ENCODE peak calls at places on chromosomes 12 and 14, in ten cellular contexts. One of them, this sample, is unnamed.

GRCh38 chr12:56197921-56198635 is 8.8 kb upstream of the SMARCC2 start:
- DNase-seq in IMR-90: no peak
- DNase-seq in fibroblast of lung: no peak
- DNase-seq in cardiac muscle cell: peak; percentile 17
- DNase-seq in heart left ventricle: no peak
- DNase-seq in suprapubic skin: no peak
- DNase-seq in esophagus muscularis mucosa: no peak
- DNase-seq in stomach: no peak
- DNase-seq in PC-3: no peak
- DNase-seq in GM12878: no peak
- DNase-seq in this sample: no peak

GRCh38 chr14:105589161-105589925 is 63.0 kb downstream of the TMEM121 start:
- DNase-seq in IMR-90: no peak
- DNase-seq in fibroblast of lung: no peak
- DNase-seq in cardiac muscle cell: no peak
- DNase-seq in heart left ventricle: no peak
- DNase-seq in suprapubic skin: no peak
- DNase-seq in esophagus muscularis mucosa: no peak
- DNase-seq in stomach: no peak
- DNase-seq in PC-3: no peak
- DNase-seq in GM12878: no peak
- DNase-seq in this sample: peak; percentile 57

GRCh38 chr12:104355630-104356029 is 52.1 kb downstream of the EID3 start:
- DNase-seq in IMR-90: no peak
- DNase-seq in fibroblast of lung: no peak
- DNase-seq in cardiac muscle cell: no peak
- DNase-seq in heart left ventricle: no peak
- DNase-seq in suprapubic skin: no peak
- DNase-seq in esophagus muscularis mucosa: no peak
- DNase-seq in stomach: no peak
- DNase-seq in PC-3: no peak
- DNase-seq in GM12878: no peak
- DNase-seq in this sample: no peak

GRCh38 chr14:89493877-89494634 is 77.0 kb upstream of the FOXN3 start:
- DNase-seq in IMR-90: no peak
- DNase-seq in fibroblast of lung: no peak
- DNase-seq in cardiac muscle cell: peak; percentile 29
- DNase-seq in heart left ventricle: no peak
- DNase-seq in suprapubic skin: no peak
- DNase-seq in esophagus muscularis mucosa: no peak
- DNase-seq in stomach: no peak
- DNase-seq in PC-3: no peak
- DNase-seq in GM12878: peak; percentile 47
- DNase-seq in this sample: no peak

GRCh38 chr12:11666651-11667050 is 17.2 kb downstream of the ETV6 start:
- DNase-seq in IMR-90: no peak
- DNase-seq in fibroblast of lung: no peak
- DNase-seq in cardiac muscle cell: no peak
- DNase-seq in heart left ventricle: no peak
- DNase-seq in suprapubic skin: no peak
- DNase-seq in esophagus muscularis mucosa: no peak
- DNase-seq in stomach: no peak
- DNase-seq in PC-3: no peak
- DNase-seq in GM12878: no peak
- DNase-seq in this sample: no peak

GRCh38 chr14:103104654-103105511 is 10.4 kb downstream of the EXOC3L4 start:
- DNase-seq in IMR-90: peak; percentile 50
- DNase-seq in fibroblast of lung: peak; percentile 69
- DNase-seq in cardiac muscle cell: peak; percentile 56
- DNase-seq in heart left ventricle: peak; percentile 67
- DNase-seq in suprapubic skin: no peak
- DNase-seq in esophagus muscularis mucosa: no peak
- DNase-seq in stomach: peak; percentile 85
- DNase-seq in PC-3: peak; percentile 82
- DNase-seq in GM12878: no peak
- DNase-seq in this sample: no peak

GRCh38 chr14:86912689-86913088 is 1080.3 kb downstream of the GALC start:
- DNase-seq in IMR-90: peak; percentile 10
- DNase-seq in fibroblast of lung: no peak
- DNase-seq in cardiac muscle cell: no peak
- DNase-seq in heart left ventricle: no peak
- DNase-seq in suprapubic skin: no peak
- DNase-seq in esophagus muscularis mucosa: no peak
- DNase-seq in stomach: no peak
- DNase-seq in PC-3: no peak
- DNase-seq in GM12878: no peak
- DNase-seq in this sample: no peak

GRCh38 chr12:1204581-1205121 is 213.6 kb downstream of the ERC1 start:
- DNase-seq in IMR-90: no peak
- DNase-seq in fibroblast of lung: peak; percentile 43
- DNase-seq in cardiac muscle cell: peak; percentile 20
- DNase-seq in heart left ventricle: no peak
- DNase-seq in suprapubic skin: no peak
- DNase-seq in esophagus muscularis mucosa: no peak
- DNase-seq in stomach: no peak
- DNase-seq in PC-3: no peak
- DNase-seq in GM12878: peak; percentile 56
- DNase-seq in this sample: no peak

GRCh38 chr12:108193922-108194321 is 64.8 kb downstream of the WSCD2 start:
- DNase-seq in IMR-90: peak; percentile 3
- DNase-seq in fibroblast of lung: peak; percentile 9
- DNase-seq in cardiac muscle cell: peak; percentile 36
- DNase-seq in heart left ventricle: no peak
- DNase-seq in suprapubic skin: no peak
- DNase-seq in esophagus muscularis mucosa: no peak
- DNase-seq in stomach: no peak
- DNase-seq in PC-3: peak; percentile 36
- DNase-seq in GM12878: no peak
- DNase-seq in this sample: no peak

GRCh38 chr14:37968664-37969225 is 239.0 kb upstream of the SSTR1 start:
- DNase-seq in IMR-90: no peak
- DNase-seq in fibroblast of lung: no peak
- DNase-seq in cardiac muscle cell: no peak
- DNase-seq in heart left ventricle: no peak
- DNase-seq in suprapubic skin: no peak
- DNase-seq in esophagus muscularis mucosa: no peak
- DNase-seq in stomach: no peak
- DNase-seq in PC-3: no peak
- DNase-seq in GM12878: no peak
- DNase-seq in this sample: no peak

GRCh38 chr12:42360747-42361403 is 34.9 kb downstream of the PPHLN1 start:
- DNase-seq in IMR-90: peak; percentile 25
- DNase-seq in fibroblast of lung: no peak
- DNase-seq in cardiac muscle cell: peak; percentile 13
- DNase-seq in heart left ventricle: no peak
- DNase-seq in suprapubic skin: no peak
- DNase-seq in esophagus muscularis mucosa: no peak
- DNase-seq in stomach: no peak
- DNase-seq in PC-3: no peak
- DNase-seq in GM12878: no peak
- DNase-seq in this sample: no peak

GRCh38 chr14:97196336-97196735 is 399.2 kb downstream of the VRK1 start:
- DNase-seq in IMR-90: no peak
- DNase-seq in fibroblast of lung: no peak
- DNase-seq in cardiac muscle cell: no peak
- DNase-seq in heart left ventricle: no peak
- DNase-seq in suprapubic skin: no peak
- DNase-seq in esophagus muscularis mucosa: no peak
- DNase-seq in stomach: no peak
- DNase-seq in PC-3: no peak
- DNase-seq in GM12878: no peak
- DNase-seq in this sample: no peak

GRCh38 chr14:50321009-50321660 is 9.0 kb downstream of the DMAC2L start:
- DNase-seq in IMR-90: peak; percentile 98
- DNase-seq in fibroblast of lung: peak; percentile 96
- DNase-seq in cardiac muscle cell: peak; percentile 96
- DNase-seq in heart left ventricle: no peak
- DNase-seq in suprapubic skin: no peak
- DNase-seq in esophagus muscularis mucosa: no peak
- DNase-seq in stomach: peak; percentile 63
- DNase-seq in PC-3: peak; percentile 97
- DNase-seq in GM12878: peak; percentile 82
- DNase-seq in this sample: peak; percentile 80

GRCh38 chr14:66514206-66514605 is 6.3 kb downstream of the GPHN start:
- DNase-seq in IMR-90: no peak
- DNase-seq in fibroblast of lung: peak; percentile 48
- DNase-seq in cardiac muscle cell: peak; percentile 58
- DNase-seq in heart left ventricle: no peak
- DNase-seq in suprapubic skin: no peak
- DNase-seq in esophagus muscularis mucosa: no peak
- DNase-seq in stomach: no peak
- DNase-seq in PC-3: no peak
- DNase-seq in GM12878: no peak
- DNase-seq in this sample: no peak

GRCh38 chr12:130628304-130628703 is 87.8 kb downstream of the RIMBP2 start:
- DNase-seq in IMR-90: no peak
- DNase-seq in fibroblast of lung: no peak
- DNase-seq in cardiac muscle cell: no peak
- DNase-seq in heart left ventricle: no peak
- DNase-seq in suprapubic skin: peak; percentile 21
- DNase-seq in esophagus muscularis mucosa: no peak
- DNase-seq in stomach: no peak
- DNase-seq in PC-3: no peak
- DNase-seq in GM12878: no peak
- DNase-seq in this sample: no peak

GRCh38 chr12:32947203-32947795 is 50.7 kb upstream of the PKP2 start:
- DNase-seq in IMR-90: no peak
- DNase-seq in fibroblast of lung: no peak
- DNase-seq in cardiac muscle cell: peak; percentile 34
- DNase-seq in heart left ventricle: no peak
- DNase-seq in suprapubic skin: no peak
- DNase-seq in esophagus muscularis mucosa: no peak
- DNase-seq in stomach: no peak
- DNase-seq in PC-3: peak; percentile 72
- DNase-seq in GM12878: no peak
- DNase-seq in this sample: no peak

GRCh38 chr14:102500190-102500661 is 9.3 kb downstream of the ANKRD9 start:
- DNase-seq in IMR-90: peak; percentile 65
- DNase-seq in fibroblast of lung: peak; percentile 60
- DNase-seq in cardiac muscle cell: peak; percentile 96
- DNase-seq in heart left ventricle: peak; percentile 84
- DNase-seq in suprapubic skin: no peak
- DNase-seq in esophagus muscularis mucosa: no peak
- DNase-seq in stomach: no peak
- DNase-seq in PC-3: no peak
- DNase-seq in GM12878: no peak
- DNase-seq in this sample: peak; percentile 94

GRCh38 chr12:95796225-95796981 is 5.8 kb upstream of the NTN4 start:
- DNase-seq in IMR-90: no peak
- DNase-seq in fibroblast of lung: no peak
- DNase-seq in cardiac muscle cell: no peak
- DNase-seq in heart left ventricle: no peak
- DNase-seq in suprapubic skin: no peak
- DNase-seq in esophagus muscularis mucosa: no peak
- DNase-seq in stomach: no peak
- DNase-seq in PC-3: peak; percentile 75
- DNase-seq in GM12878: no peak
- DNase-seq in this sample: no peak
- H3K27me3 ChIP-seq in IMR-90: peaks cover 5% of the 10 kb centered on the region
- H3K27me3 ChIP-seq in fibroblast of lung: peaks cover 2% of the 10 kb centered on the region
- H3K27me3 ChIP-seq in cardiac muscle cell: peaks cover 84% of the 10 kb centered on the region
- H3K27me3 ChIP-seq in heart left ventricle: peaks cover 4% of the 10 kb centered on the region
- H3K27me3 ChIP-seq in suprapubic skin: no peaks in the 10 kb centered on the region
- H3K27me3 ChIP-seq in esophagus muscularis mucosa: no peaks in the 10 kb centered on the region
- H3K27me3 ChIP-seq in stomach: peaks cover under 1% of the 10 kb centered on the region
- H3K27me3 ChIP-seq in PC-3: no peaks in the 10 kb centered on the region
- H3K27me3 ChIP-seq in GM12878: peaks cover 13% of the 10 kb centered on the region
- H3K27me3 ChIP-seq in this sample: no peaks in the 10 kb centered on the region

GRCh38 chr12:70724444-70724843 is 87.2 kb upstream of the PTPRB start:
- DNase-seq in IMR-90: peak; percentile 1
- DNase-seq in fibroblast of lung: no peak
- DNase-seq in cardiac muscle cell: peak; percentile 27
- DNase-seq in heart left ventricle: no peak
- DNase-seq in suprapubic skin: no peak
- DNase-seq in esophagus muscularis mucosa: no peak
- DNase-seq in stomach: no peak
- DNase-seq in PC-3: peak; percentile 38
- DNase-seq in GM12878: no peak
- DNase-seq in this sample: no peak
- TF ChIP-seq CTCF in IMR-90: peak; percentile 14
- TF ChIP-seq CTCF in fibroblast of lung: peak; percentile 15
- TF ChIP-seq CTCF in cardiac muscle cell: peak; percentile 28
- TF ChIP-seq CTCF in heart left ventricle: peak; percentile 18
- TF ChIP-seq CTCF in suprapubic skin: no peak
- TF ChIP-seq CTCF in esophagus muscularis mucosa: no peak
- TF ChIP-seq CTCF in stomach: no peak
- TF ChIP-seq CTCF in PC-3: peak; percentile 69
- TF ChIP-seq CTCF in GM12878: peak; percentile 28
- TF ChIP-seq CTCF in this sample: peak; percentile 23

GRCh38 chr14:91392623-91393303 is 24.9 kb downstream of the CCDC88C start:
- DNase-seq in IMR-90: no peak
- DNase-seq in fibroblast of lung: no peak
- DNase-seq in cardiac muscle cell: no peak
- DNase-seq in heart left ventricle: peak; percentile 23
- DNase-seq in suprapubic skin: no peak
- DNase-seq in esophagus muscularis mucosa: no peak
- DNase-seq in stomach: no peak
- DNase-seq in PC-3: no peak
- DNase-seq in GM12878: no peak
- DNase-seq in this sample: no peak
- H3K4me1 ChIP-seq in IMR-90: peaks cover 2% of the 10 kb centered on the region
- H3K4me1 ChIP-seq in fibroblast of lung: no peaks in the 10 kb centered on the region
- H3K4me1 ChIP-seq in cardiac muscle cell: no peaks in the 10 kb centered on the region
- H3K4me1 ChIP-seq in heart left ventricle: peaks cover 22% of the 10 kb centered on the region
- H3K4me1 ChIP-seq in suprapubic skin: peaks cover 45% of the 10 kb centered on the region
- H3K4me1 ChIP-seq in esophagus muscularis mucosa: peaks cover 15% of the 10 kb centered on the region
- H3K4me1 ChIP-seq in stomach: peaks cover 50% of the 10 kb centered on the region
- H3K4me1 ChIP-seq in PC-3: no peaks in the 10 kb centered on the region
- H3K4me1 ChIP-seq in GM12878: peaks cover 81% of the 10 kb centered on the region
- H3K4me1 ChIP-seq in this sample: peaks cover 42% of the 10 kb centered on the region

GRCh38 chr12:47909839-47910465 is 5.2 kb upstream of the VDR start:
- DNase-seq in IMR-90: no peak
- DNase-seq in fibroblast of lung: no peak
- DNase-seq in cardiac muscle cell: peak; percentile 39
- DNase-seq in heart left ventricle: no peak
- DNase-seq in suprapubic skin: no peak
- DNase-seq in esophagus muscularis mucosa: no peak
- DNase-seq in stomach: no peak
- DNase-seq in PC-3: no peak
- DNase-seq in GM12878: no peak
- DNase-seq in this sample: no peak
- H3K27me3 ChIP-seq in IMR-90: peaks cover 29% of the 10 kb centered on the region
- H3K27me3 ChIP-seq in fibroblast of lung: peaks cover 27% of the 10 kb centered on the region
- H3K27me3 ChIP-seq in cardiac muscle cell: peaks cover 41% of the 10 kb centered on the region
- H3K27me3 ChIP-seq in heart left ventricle: peaks cover 19% of the 10 kb centered on the region
- H3K27me3 ChIP-seq in suprapubic skin: no peaks in the 10 kb centered on the region
- H3K27me3 ChIP-seq in esophagus muscularis mucosa: no peaks in the 10 kb centered on the region
- H3K27me3 ChIP-seq in stomach: peaks cover 10% of the 10 kb centered on the region
- H3K27me3 ChIP-seq in PC-3: no peaks in the 10 kb centered on the region
- H3K27me3 ChIP-seq in GM12878: peaks cover 5% of the 10 kb centered on the region
- H3K27me3 ChIP-seq in this sample: no peaks in the 10 kb centered on the region

DNA sequence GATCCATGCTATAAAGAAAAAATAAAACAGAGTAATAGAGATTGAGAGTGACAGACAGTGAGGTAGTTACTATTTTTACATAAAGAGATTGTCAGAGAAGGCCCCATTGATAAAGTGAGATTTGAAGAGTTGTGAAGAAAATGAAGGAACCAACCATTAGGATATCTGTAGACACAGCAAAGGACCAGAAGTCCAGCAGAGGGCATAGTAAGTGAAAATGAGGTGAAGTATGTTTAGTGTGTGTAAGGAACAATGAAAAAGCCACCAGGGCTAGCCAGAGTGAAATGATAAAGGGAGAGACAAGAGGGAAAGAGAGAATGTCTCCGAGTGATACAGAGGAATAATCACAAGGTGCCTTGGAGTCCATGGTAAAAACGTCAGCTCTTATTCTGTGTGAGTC is 411.0 kb downstream of the NELL2 start:
- DNase-seq in IMR-90: no peak
- DNase-seq in fibroblast of lung: no peak
- DNase-seq in cardiac muscle cell: no peak
- DNase-seq in heart left ventricle: no peak
- DNase-seq in suprapubic skin: no peak
- DNase-seq in esophagus muscularis mucosa: no peak
- DNase-seq in stomach: no peak
- DNase-seq in PC-3: peak; percentile 15
- DNase-seq in GM12878: no peak
- DNase-seq in this sample: no peak
- TF ChIP-seq CTCF in IMR-90: no peak
- TF ChIP-seq CTCF in fibroblast of lung: no peak
- TF ChIP-seq CTCF in cardiac muscle cell: no peak
- TF ChIP-seq CTCF in heart left ventricle: no peak
- TF ChIP-seq CTCF in suprapubic skin: no peak
- TF ChIP-seq CTCF in esophagus muscularis mucosa: no peak
- TF ChIP-seq CTCF in stomach: no peak
- TF ChIP-seq CTCF in PC-3: peak; percentile 46
- TF ChIP-seq CTCF in GM12878: peak; percentile 4
- TF ChIP-seq CTCF in this sample: no peak

This sample was measured in RWPE2.